ENCODE peak calls at places on chromosome 9, in nine cellular contexts. One of them, this sample, is unnamed.

GRCh38 chr9:1869843-1870242 is 145.3 kb upstream of the SMARCA2 start:
- DNase-seq in A549: peak; percentile 29
- DNase-seq in cardiac muscle cell: peak; percentile 12
- DNase-seq in CD8-positive, alpha-beta T cell: no peak
- DNase-seq in mesothelial cell of epicardium: no peak
- DNase-seq in activated B cell treated with CpG ODN at 0.5 μM for 24 hours: no peak
- DNase-seq in PC-3: peak; percentile 41
- DNase-seq in neural crest cell: peak; percentile 14
- DNase-seq in osteocyte: no peak
- DNase-seq in this sample: peak; percentile 39

GRCh38 chr9:14993061-14993800 is 83.0 kb upstream of the FREM1 start:
- DNase-seq in A549: peak; percentile 53
- DNase-seq in cardiac muscle cell: peak; percentile 92
- DNase-seq in CD8-positive, alpha-beta T cell: peak; percentile 36
- DNase-seq in mesothelial cell of epicardium: peak; percentile 79
- DNase-seq in activated B cell treated with CpG ODN at 0.5 μM for 24 hours: no peak
- DNase-seq in PC-3: no peak
- DNase-seq in neural crest cell: peak; percentile 73
- DNase-seq in osteocyte: peak; percentile 89
- DNase-seq in this sample: peak; percentile 91

GRCh38 chr9:70081120-70081495 is 37.5 kb downstream of the MAMDC2 start:
- DNase-seq in A549: no peak
- DNase-seq in cardiac muscle cell: no peak
- DNase-seq in CD8-positive, alpha-beta T cell: no peak
- DNase-seq in mesothelial cell of epicardium: no peak
- DNase-seq in activated B cell treated with CpG ODN at 0.5 μM for 24 hours: no peak
- DNase-seq in PC-3: peak; percentile 44
- DNase-seq in neural crest cell: no peak
- DNase-seq in osteocyte: no peak
- DNase-seq in this sample: no peak

GRCh38 chr9:132937463-132937901 is 6.9 kb downstream of the TSC1 start:
- DNase-seq in A549: no peak
- DNase-seq in cardiac muscle cell: no peak
- DNase-seq in CD8-positive, alpha-beta T cell: no peak
- DNase-seq in mesothelial cell of epicardium: no peak
- DNase-seq in activated B cell treated with CpG ODN at 0.5 μM for 24 hours: no peak
- DNase-seq in PC-3: peak; percentile 58
- DNase-seq in neural crest cell: no peak
- DNase-seq in osteocyte: no peak
- DNase-seq in this sample: no peak

GRCh38 chr9:33510264-33511183 is 13.5 kb upstream of the ANKRD18B start:
- DNase-seq in A549: peak; percentile 67
- DNase-seq in cardiac muscle cell: peak; percentile 72
- DNase-seq in CD8-positive, alpha-beta T cell: peak; percentile 28
- DNase-seq in mesothelial cell of epicardium: peak; percentile 28
- DNase-seq in activated B cell treated with CpG ODN at 0.5 μM for 24 hours: peak; percentile 26
- DNase-seq in PC-3: peak; percentile 58
- DNase-seq in neural crest cell: peak; percentile 58
- DNase-seq in osteocyte: peak; percentile 88
- DNase-seq in this sample: peak; percentile 58

GRCh38 chr9:71671289-71671688 is 97.0 kb downstream of the CEMIP2 start:
- DNase-seq in A549: no peak
- DNase-seq in cardiac muscle cell: no peak
- DNase-seq in CD8-positive, alpha-beta T cell: no peak
- DNase-seq in mesothelial cell of epicardium: no peak
- DNase-seq in activated B cell treated with CpG ODN at 0.5 μM for 24 hours: no peak
- DNase-seq in PC-3: no peak
- DNase-seq in neural crest cell: no peak
- DNase-seq in osteocyte: no peak
- DNase-seq in this sample: no peak

GRCh38 chr9:33140406-33141360 is 26.5 kb downstream of the B4GALT1 start:
- DNase-seq in A549: no peak
- DNase-seq in cardiac muscle cell: no peak
- DNase-seq in CD8-positive, alpha-beta T cell: no peak
- DNase-seq in mesothelial cell of epicardium: no peak
- DNase-seq in activated B cell treated with CpG ODN at 0.5 μM for 24 hours: peak; percentile 30
- DNase-seq in PC-3: no peak
- DNase-seq in neural crest cell: no peak
- DNase-seq in osteocyte: no peak
- DNase-seq in this sample: no peak

GRCh38 chr9:26375448-26375847 is 517.2 kb downstream of the CAAP1 start:
- DNase-seq in A549: no peak
- DNase-seq in cardiac muscle cell: no peak
- DNase-seq in CD8-positive, alpha-beta T cell: no peak
- DNase-seq in mesothelial cell of epicardium: no peak
- DNase-seq in activated B cell treated with CpG ODN at 0.5 μM for 24 hours: no peak
- DNase-seq in PC-3: peak; percentile 78
- DNase-seq in neural crest cell: no peak
- DNase-seq in osteocyte: no peak
- DNase-seq in this sample: no peak

GRCh38 chr9:132031869-132032583 is 47.6 kb downstream of the MED27 start:
- DNase-seq in A549: no peak
- DNase-seq in cardiac muscle cell: no peak
- DNase-seq in CD8-positive, alpha-beta T cell: no peak
- DNase-seq in mesothelial cell of epicardium: no peak
- DNase-seq in activated B cell treated with CpG ODN at 0.5 μM for 24 hours: no peak
- DNase-seq in PC-3: no peak
- DNase-seq in neural crest cell: no peak
- DNase-seq in osteocyte: no peak
- DNase-seq in this sample: no peak

GRCh38 chr9:88782931-88783451 is 208.3 kb upstream of the S1PR3 start:
- DNase-seq in A549: no peak
- DNase-seq in cardiac muscle cell: no peak
- DNase-seq in CD8-positive, alpha-beta T cell: no peak
- DNase-seq in mesothelial cell of epicardium: no peak
- DNase-seq in activated B cell treated with CpG ODN at 0.5 μM for 24 hours: no peak
- DNase-seq in PC-3: peak; percentile 67
- DNase-seq in neural crest cell: no peak
- DNase-seq in osteocyte: no peak
- DNase-seq in this sample: no peak

GRCh38 chr9:121618504-121618903 is 32.9 kb upstream of the DAB2IP start:
- DNase-seq in A549: no peak
- DNase-seq in cardiac muscle cell: no peak
- DNase-seq in CD8-positive, alpha-beta T cell: no peak
- DNase-seq in mesothelial cell of epicardium: no peak
- DNase-seq in activated B cell treated with CpG ODN at 0.5 μM for 24 hours: no peak
- DNase-seq in PC-3: no peak
- DNase-seq in neural crest cell: no peak
- DNase-seq in osteocyte: no peak
- DNase-seq in this sample: no peak

GRCh38 chr9:137030528-137030927 is 1.4 kb downstream of the FUT7 start:
- DNase-seq in A549: no peak
- DNase-seq in cardiac muscle cell: peak; percentile 28
- DNase-seq in CD8-positive, alpha-beta T cell: peak; percentile 45
- DNase-seq in mesothelial cell of epicardium: no peak
- DNase-seq in activated B cell treated with CpG ODN at 0.5 μM for 24 hours: peak; percentile 52
- DNase-seq in PC-3: no peak
- DNase-seq in neural crest cell: no peak
- DNase-seq in osteocyte: no peak
- DNase-seq in this sample: no peak

GRCh38 chr9:28999806-29000205 is 1426.5 kb upstream of the C9orf72 start:
- DNase-seq in A549: peak; percentile 44
- DNase-seq in cardiac muscle cell: no peak
- DNase-seq in CD8-positive, alpha-beta T cell: no peak
- DNase-seq in mesothelial cell of epicardium: no peak
- DNase-seq in activated B cell treated with CpG ODN at 0.5 μM for 24 hours: no peak
- DNase-seq in PC-3: peak; percentile 69
- DNase-seq in neural crest cell: no peak
- DNase-seq in osteocyte: no peak
- DNase-seq in this sample: no peak

GRCh38 chr9:33750307-33750838 is 45.0 kb upstream of the PRSS3 start:
- DNase-seq in A549: peak; percentile 30
- DNase-seq in cardiac muscle cell: peak; percentile 25
- DNase-seq in CD8-positive, alpha-beta T cell: no peak
- DNase-seq in mesothelial cell of epicardium: no peak
- DNase-seq in activated B cell treated with CpG ODN at 0.5 μM for 24 hours: no peak
- DNase-seq in PC-3: peak; percentile 42
- DNase-seq in neural crest cell: no peak
- DNase-seq in osteocyte: no peak
- DNase-seq in this sample: no peak

GRCh38 chr9:70594546-70594945 is 180.1 kb upstream of the KLF9 start:
- DNase-seq in A549: no peak
- DNase-seq in cardiac muscle cell: peak; percentile 48
- DNase-seq in CD8-positive, alpha-beta T cell: no peak
- DNase-seq in mesothelial cell of epicardium: no peak
- DNase-seq in activated B cell treated with CpG ODN at 0.5 μM for 24 hours: no peak
- DNase-seq in PC-3: no peak
- DNase-seq in neural crest cell: no peak
- DNase-seq in osteocyte: no peak
- DNase-seq in this sample: no peak

GRCh38 chr9:37678789-37679273 is 28.1 kb downstream of the FRMPD1 start:
- DNase-seq in A549: peak; percentile 17
- DNase-seq in cardiac muscle cell: no peak
- DNase-seq in CD8-positive, alpha-beta T cell: no peak
- DNase-seq in mesothelial cell of epicardium: no peak
- DNase-seq in activated B cell treated with CpG ODN at 0.5 μM for 24 hours: no peak
- DNase-seq in PC-3: no peak
- DNase-seq in neural crest cell: no peak
- DNase-seq in osteocyte: no peak
- DNase-seq in this sample: no peak

GRCh38 chr9:97694768-97695167 is 2.4 kb downstream of the XPA start:
- DNase-seq in A549: no peak
- DNase-seq in cardiac muscle cell: no peak
- DNase-seq in CD8-positive, alpha-beta T cell: no peak
- DNase-seq in mesothelial cell of epicardium: no peak
- DNase-seq in activated B cell treated with CpG ODN at 0.5 μM for 24 hours: no peak
- DNase-seq in PC-3: no peak
- DNase-seq in neural crest cell: no peak
- DNase-seq in osteocyte: no peak
- DNase-seq in this sample: no peak

GRCh38 chr9:18893491-18893890 is 139.5 kb downstream of the SAXO1 start:
- DNase-seq in A549: no peak
- DNase-seq in cardiac muscle cell: no peak
- DNase-seq in CD8-positive, alpha-beta T cell: no peak
- DNase-seq in mesothelial cell of epicardium: no peak
- DNase-seq in activated B cell treated with CpG ODN at 0.5 μM for 24 hours: no peak
- DNase-seq in PC-3: no peak
- DNase-seq in neural crest cell: no peak
- DNase-seq in osteocyte: no peak
- DNase-seq in this sample: no peak

GRCh38 chr9:131977074-131977838 is 102.4 kb downstream of the MED27 start:
- DNase-seq in A549: no peak
- DNase-seq in cardiac muscle cell: no peak
- DNase-seq in CD8-positive, alpha-beta T cell: no peak
- DNase-seq in mesothelial cell of epicardium: no peak
- DNase-seq in activated B cell treated with CpG ODN at 0.5 μM for 24 hours: no peak
- DNase-seq in PC-3: no peak
- DNase-seq in neural crest cell: no peak
- DNase-seq in osteocyte: no peak
- DNase-seq in this sample: no peak

GRCh38 chr9:98255578-98256296 is at the start of gene TBC1D2:
- DNase-seq in A549: peak; percentile 94
- DNase-seq in cardiac muscle cell: peak; percentile 96
- DNase-seq in CD8-positive, alpha-beta T cell: peak; percentile 97
- DNase-seq in mesothelial cell of epicardium: peak; percentile 91
- DNase-seq in activated B cell treated with CpG ODN at 0.5 μM for 24 hours: peak; percentile 98
- DNase-seq in PC-3: peak; percentile 91
- DNase-seq in neural crest cell: peak; percentile 93
- DNase-seq in osteocyte: peak; percentile 98
- DNase-seq in this sample: peak; percentile 98

GRCh38 chr9:94507531-94508258 is 47.2 kb upstream of the PCAT7 start:
- DNase-seq in A549: no peak
- DNase-seq in cardiac muscle cell: no peak
- DNase-seq in CD8-positive, alpha-beta T cell: no peak
- DNase-seq in mesothelial cell of epicardium: no peak
- DNase-seq in activated B cell treated with CpG ODN at 0.5 μM for 24 hours: no peak
- DNase-seq in PC-3: no peak
- DNase-seq in neural crest cell: no peak
- DNase-seq in osteocyte: no peak
- DNase-seq in this sample: no peak

GRCh38 chr9:78542491-78543175 is 245.7 kb downstream of the PSAT1 start:
- DNase-seq in A549: no peak
- DNase-seq in cardiac muscle cell: no peak
- DNase-seq in CD8-positive, alpha-beta T cell: no peak
- DNase-seq in mesothelial cell of epicardium: no peak
- DNase-seq in activated B cell treated with CpG ODN at 0.5 μM for 24 hours: no peak
- DNase-seq in PC-3: no peak
- DNase-seq in neural crest cell: no peak
- DNase-seq in osteocyte: no peak
- DNase-seq in this sample: peak; percentile 12

GRCh38 chr9:33139421-33140228 is 27.5 kb downstream of the B4GALT1 start:
- DNase-seq in A549: no peak
- DNase-seq in cardiac muscle cell: peak; percentile 98
- DNase-seq in CD8-positive, alpha-beta T cell: no peak
- DNase-seq in mesothelial cell of epicardium: no peak
- DNase-seq in activated B cell treated with CpG ODN at 0.5 μM for 24 hours: peak; percentile 17
- DNase-seq in PC-3: no peak
- DNase-seq in neural crest cell: no peak
- DNase-seq in osteocyte: peak; percentile 94
- DNase-seq in this sample: peak; percentile 37

GRCh38 chr9:77161966-77162365 is 15.4 kb upstream of the VPS13A start:
- DNase-seq in A549: no peak
- DNase-seq in cardiac muscle cell: peak; percentile 31
- DNase-seq in CD8-positive, alpha-beta T cell: no peak
- DNase-seq in mesothelial cell of epicardium: no peak
- DNase-seq in activated B cell treated with CpG ODN at 0.5 μM for 24 hours: no peak
- DNase-seq in PC-3: no peak
- DNase-seq in neural crest cell: no peak
- DNase-seq in osteocyte: no peak
- DNase-seq in this sample: no peak
- TF ChIP-seq CTCF in A549: no peak
- TF ChIP-seq CTCF in cardiac muscle cell: peak; percentile 12
- TF ChIP-seq CTCF in CD8-positive, alpha-beta T cell: no peak
- TF ChIP-seq CTCF in mesothelial cell of epicardium: no peak
- TF ChIP-seq CTCF in activated B cell treated with CpG ODN at 0.5 μM for 24 hours: no peak
- TF ChIP-seq CTCF in PC-3: no peak
- TF ChIP-seq CTCF in neural crest cell: no peak
- TF ChIP-seq CTCF in osteocyte: no peak
- TF ChIP-seq CTCF in this sample: no peak

GRCh38 chr9:135961277-135961705 is at the start of gene UBAC1:
- DNase-seq in A549: peak; percentile 95
- DNase-seq in cardiac muscle cell: peak; percentile 97
- DNase-seq in CD8-positive, alpha-beta T cell: peak; percentile 95
- DNase-seq in mesothelial cell of epicardium: peak; percentile 90
- DNase-seq in activated B cell treated with CpG ODN at 0.5 μM for 24 hours: peak; percentile 99
- DNase-seq in PC-3: peak; percentile 92
- DNase-seq in neural crest cell: peak; percentile 86
- DNase-seq in osteocyte: peak; percentile 97
- DNase-seq in this sample: peak; percentile 94
- TF ChIP-seq CTCF in A549: peak; percentile 29
- TF ChIP-seq CTCF in cardiac muscle cell: no peak
- TF ChIP-seq CTCF in CD8-positive, alpha-beta T cell: peak; percentile 26
- TF ChIP-seq CTCF in mesothelial cell of epicardium: no peak
- TF ChIP-seq CTCF in activated B cell treated with CpG ODN at 0.5 μM for 24 hours: no peak
- TF ChIP-seq CTCF in PC-3: no peak
- TF ChIP-seq CTCF in neural crest cell: peak; percentile 44
- TF ChIP-seq CTCF in osteocyte: no peak
- TF ChIP-seq CTCF in this sample: no peak

GRCh38 chr9:126621056-126621918 is 7.6 kb downstream of the LMX1B start:
- DNase-seq in A549: no peak
- DNase-seq in cardiac muscle cell: no peak
- DNase-seq in CD8-positive, alpha-beta T cell: no peak
- DNase-seq in mesothelial cell of epicardium: no peak
- DNase-seq in activated B cell treated with CpG ODN at 0.5 μM for 24 hours: no peak
- DNase-seq in PC-3: no peak
- DNase-seq in neural crest cell: no peak
- DNase-seq in osteocyte: no peak
- DNase-seq in this sample: no peak
- TF ChIP-seq CTCF in A549: no peak
- TF ChIP-seq CTCF in cardiac muscle cell: no peak
- TF ChIP-seq CTCF in CD8-positive, alpha-beta T cell: no peak
- TF ChIP-seq CTCF in mesothelial cell of epicardium: no peak
- TF ChIP-seq CTCF in activated B cell treated with CpG ODN at 0.5 μM for 24 hours: no peak
- TF ChIP-seq CTCF in PC-3: no peak
- TF ChIP-seq CTCF in neural crest cell: no peak
- TF ChIP-seq CTCF in osteocyte: no peak
- TF ChIP-seq CTCF in this sample: no peak

GRCh38 chr9:35696520-35697215 is 6.9 kb upstream of the TPM2 start:
- DNase-seq in A549: peak; percentile 66
- DNase-seq in cardiac muscle cell: peak; percentile 65
- DNase-seq in CD8-positive, alpha-beta T cell: peak; percentile 52
- DNase-seq in mesothelial cell of epicardium: no peak
- DNase-seq in activated B cell treated with CpG ODN at 0.5 μM for 24 hours: peak; percentile 50
- DNase-seq in PC-3: peak; percentile 49
- DNase-seq in neural crest cell: peak; percentile 49
- DNase-seq in osteocyte: no peak
- DNase-seq in this sample: peak; percentile 66
- TF ChIP-seq CTCF in A549: peak; percentile 74
- TF ChIP-seq CTCF in cardiac muscle cell: peak; percentile 94
- TF ChIP-seq CTCF in CD8-positive, alpha-beta T cell: peak; percentile 83
- TF ChIP-seq CTCF in mesothelial cell of epicardium: peak; percentile 75
- TF ChIP-seq CTCF in activated B cell treated with CpG ODN at 0.5 μM for 24 hours: no peak
- TF ChIP-seq CTCF in PC-3: peak; percentile 73
- TF ChIP-seq CTCF in neural crest cell: peak; percentile 84
- TF ChIP-seq CTCF in osteocyte: peak; percentile 84
- TF ChIP-seq CTCF in this sample: peak; percentile 91